ENCODE peak calls at places on chromosomes 1 and 21, in seven cellular contexts. One of them, this sample, is unnamed.

GRCh38 chr1:178543291-178543609 is 30.3 kb downstream of the TEX35 start:
- DNase-seq in GM12878: no peak
- DNase-seq in SK-N-SH: no peak
- DNase-seq in K562: no peak
- DNase-seq in GM12891: no peak
- DNase-seq in HepG2: no peak
- DNase-seq in H1: no peak
- DNase-seq in this sample: peak

GRCh38 chr1:181073638-181074037 is 14.9 kb upstream of the IER5 start:
- DNase-seq in SK-N-SH: no peak
- DNase-seq in H1: no peak
- DNase-seq in HepG2: peak
- DNase-seq in GM12891: no peak
- DNase-seq in GM12878: no peak
- DNase-seq in K562: no peak
- DNase-seq in this sample: no peak

GRCh38 chr21:28227881-28228623 is 764.6 kb downstream of the LTN1 start:
- DNase-seq in GM12878: no peak
- DNase-seq in K562: no peak
- DNase-seq in SK-N-SH: no peak
- DNase-seq in GM12891: no peak
- DNase-seq in H1: no peak
- DNase-seq in HepG2: no peak
- DNase-seq in this sample: no peak

GRCh38 chr1:29465755-29466154 is 229.4 kb downstream of the PTPRU start:
- DNase-seq in GM12891: no peak
- DNase-seq in H1: no peak
- DNase-seq in HepG2: peak
- DNase-seq in K562: peak
- DNase-seq in SK-N-SH: no peak
- DNase-seq in GM12878: no peak
- DNase-seq in this sample: no peak

GRCh38 chr1:75174031-75174760 is 40.0 kb downstream of the LHX8 start:
- DNase-seq in GM12878: no peak
- DNase-seq in GM12891: no peak
- DNase-seq in SK-N-SH: no peak
- DNase-seq in H1: no peak
- DNase-seq in K562: no peak
- DNase-seq in HepG2: no peak
- DNase-seq in this sample: no peak

GRCh38 chr1:9249534-9250335 is 15.2 kb downstream of the H6PD start:
- DNase-seq in H1: peak
- DNase-seq in GM12891: peak
- DNase-seq in HepG2: peak
- DNase-seq in GM12878: no peak
- DNase-seq in SK-N-SH: peak
- DNase-seq in K562: peak
- DNase-seq in this sample: peak

GRCh38 chr1:25707280-25708016 is 90.9 kb downstream of the MAN1C1 start:
- DNase-seq in K562: no peak
- DNase-seq in SK-N-SH: peak
- DNase-seq in GM12878: no peak
- DNase-seq in GM12891: no peak
- DNase-seq in HepG2: no peak
- DNase-seq in H1: no peak
- DNase-seq in this sample: no peak

GRCh38 chr1:235404190-235404589 is 37.0 kb downstream of the TBCE start:
- DNase-seq in K562: no peak
- DNase-seq in SK-N-SH: no peak
- DNase-seq in HepG2: no peak
- DNase-seq in GM12878: no peak
- DNase-seq in GM12891: no peak
- DNase-seq in H1: no peak
- DNase-seq in this sample: no peak

GRCh38 chr1:198117267-198117666 is 39.5 kb upstream of the NEK7 start:
- DNase-seq in GM12891: no peak
- DNase-seq in H1: no peak
- DNase-seq in K562: no peak
- DNase-seq in HepG2: no peak
- DNase-seq in GM12878: no peak
- DNase-seq in SK-N-SH: no peak
- DNase-seq in this sample: no peak

GRCh38 chr21:37769656-37770055 is 146.6 kb downstream of the KCNJ6 start:
- DNase-seq in GM12878: no peak
- DNase-seq in H1: no peak
- DNase-seq in GM12891: no peak
- DNase-seq in HepG2: no peak
- DNase-seq in SK-N-SH: no peak
- DNase-seq in K562: no peak
- DNase-seq in this sample: no peak

GRCh38 chr1:53375440-53375839 is 47.6 kb upstream of the LRP8 start:
- DNase-seq in GM12878: no peak
- DNase-seq in GM12891: no peak
- DNase-seq in HepG2: no peak
- DNase-seq in H1: peak
- DNase-seq in SK-N-SH: no peak
- DNase-seq in K562: no peak
- DNase-seq in this sample: no peak

GRCh38 chr21:16837319-16837718 is 675.5 kb upstream of the CXADR start:
- DNase-seq in SK-N-SH: no peak
- DNase-seq in HepG2: no peak
- DNase-seq in H1: no peak
- DNase-seq in GM12878: no peak
- DNase-seq in GM12891: no peak
- DNase-seq in K562: no peak
- DNase-seq in this sample: no peak

GRCh38 chr1:52551476-52552235 is 1.2 kb downstream of the TUT4 start:
- DNase-seq in HepG2: peak
- DNase-seq in K562: no peak
- DNase-seq in SK-N-SH: no peak
- DNase-seq in H1: no peak
- DNase-seq in GM12878: no peak
- DNase-seq in GM12891: no peak
- DNase-seq in this sample: no peak

GRCh38 chr1:99943238-99943794 is 26.5 kb upstream of the SLC35A3 start:
- DNase-seq in GM12891: no peak
- DNase-seq in SK-N-SH: no peak
- DNase-seq in H1: no peak
- DNase-seq in HepG2: peak
- DNase-seq in K562: no peak
- DNase-seq in GM12878: no peak
- DNase-seq in this sample: no peak

GRCh38 chr1:116808476-116809180 is 54.4 kb downstream of the CD2 start:
- DNase-seq in H1: no peak
- DNase-seq in GM12878: no peak
- DNase-seq in SK-N-SH: no peak
- DNase-seq in GM12891: no peak
- DNase-seq in K562: no peak
- DNase-seq in HepG2: no peak
- DNase-seq in this sample: no peak

GRCh38 chr1:209190591-209191241 is 392.8 kb upstream of the CAMK1G start:
- DNase-seq in GM12878: no peak
- DNase-seq in HepG2: peak
- DNase-seq in GM12891: peak
- DNase-seq in K562: peak
- DNase-seq in H1: peak
- DNase-seq in SK-N-SH: peak
- DNase-seq in this sample: peak

GRCh38 chr1:67281246-67281645 is 26.4 kb upstream of the IL12RB2 start:
- DNase-seq in HepG2: no peak
- DNase-seq in SK-N-SH: no peak
- DNase-seq in GM12878: no peak
- DNase-seq in H1: no peak
- DNase-seq in GM12891: no peak
- DNase-seq in K562: no peak
- DNase-seq in this sample: no peak

GRCh38 chr1:84653130-84653680 is 37.1 kb downstream of the SSX2IP start:
- DNase-seq in H1: no peak
- DNase-seq in GM12878: no peak
- DNase-seq in HepG2: no peak
- DNase-seq in GM12891: no peak
- DNase-seq in K562: no peak
- DNase-seq in SK-N-SH: peak
- DNase-seq in this sample: no peak

GRCh38 chr1:18091660-18092446 is 15.7 kb upstream of the IGSF21 start:
- DNase-seq in SK-N-SH: no peak
- DNase-seq in H1: no peak
- DNase-seq in K562: no peak
- DNase-seq in HepG2: no peak
- DNase-seq in GM12878: no peak
- DNase-seq in GM12891: no peak
- DNase-seq in this sample: no peak

GRCh38 chr1:75083223-75083622 is 51.0 kb upstream of the LHX8 start:
- DNase-seq in GM12891: no peak
- DNase-seq in GM12878: no peak
- DNase-seq in H1: no peak
- DNase-seq in SK-N-SH: no peak
- DNase-seq in K562: no peak
- DNase-seq in HepG2: no peak
- DNase-seq in this sample: no peak

GRCh38 chr21:37210017-37210593 is 57.0 kb downstream of the VPS26C start:
- DNase-seq in K562: no peak
- DNase-seq in HepG2: no peak
- DNase-seq in SK-N-SH: no peak
- DNase-seq in GM12878: no peak
- DNase-seq in GM12891: no peak
- DNase-seq in H1: no peak
- DNase-seq in this sample: no peak

GRCh38 chr1:73097917-73098316 is 815.6 kb upstream of the NEGR1 start:
- DNase-seq in GM12878: no peak
- DNase-seq in H1: no peak
- DNase-seq in K562: no peak
- DNase-seq in GM12891: no peak
- DNase-seq in HepG2: no peak
- DNase-seq in SK-N-SH: no peak
- DNase-seq in this sample: no peak

GRCh38 chr1:94633051-94633450 is 91.5 kb upstream of the F3 start:
- DNase-seq in HepG2: no peak
- DNase-seq in H1: no peak
- DNase-seq in K562: no peak
- DNase-seq in SK-N-SH: no peak
- DNase-seq in GM12878: no peak
- DNase-seq in GM12891: no peak
- DNase-seq in this sample: no peak

GRCh38 chr1:45824607-45825006 is 21.2 kb downstream of the MAST2 start:
- DNase-seq in SK-N-SH: no peak
- DNase-seq in GM12891: no peak
- DNase-seq in K562: no peak
- DNase-seq in GM12878: no peak
- DNase-seq in H1: no peak
- DNase-seq in HepG2: no peak
- DNase-seq in this sample: no peak

GRCh38 chr1:231861541-231862481 is 235.2 kb downstream of the DISC1 start:
- DNase-seq in H1: no peak
- DNase-seq in GM12878: no peak
- DNase-seq in K562: no peak
- DNase-seq in GM12891: no peak
- DNase-seq in SK-N-SH: no peak
- DNase-seq in HepG2: no peak
- DNase-seq in this sample: no peak

GRCh38 chr1:162042361-162042760 is 18.7 kb upstream of the OLFML2B start:
- DNase-seq in H1: no peak
- DNase-seq in SK-N-SH: no peak
- DNase-seq in GM12878: no peak
- DNase-seq in GM12891: no peak
- DNase-seq in HepG2: no peak
- DNase-seq in K562: no peak
- DNase-seq in this sample: no peak
- TF ChIP-seq TAF1 in H1: no peak
- TF ChIP-seq TAF1 in SK-N-SH: no peak
- TF ChIP-seq TAF1 in GM12878: no peak
- TF ChIP-seq TAF1 in GM12891: no peak
- TF ChIP-seq TAF1 in HepG2: no peak
- TF ChIP-seq TAF1 in K562: no peak
- TF ChIP-seq TAF1 in this sample: no peak

GRCh38 chr1:218880484-218881060 is 293.1 kb upstream of the LYPLAL1 start:
- DNase-seq in H1: no peak
- DNase-seq in SK-N-SH: peak
- DNase-seq in GM12891: no peak
- DNase-seq in K562: no peak
- DNase-seq in GM12878: no peak
- DNase-seq in HepG2: no peak
- DNase-seq in this sample: no peak
- TF ChIP-seq TAF1 in H1: no peak
- TF ChIP-seq TAF1 in SK-N-SH: no peak
- TF ChIP-seq TAF1 in GM12891: no peak
- TF ChIP-seq TAF1 in K562: no peak
- TF ChIP-seq TAF1 in GM12878: no peak
- TF ChIP-seq TAF1 in HepG2: no peak
- TF ChIP-seq TAF1 in this sample: no peak

GRCh38 chr1:41535236-41535720 is 50.8 kb upstream of the EDN2 start:
- DNase-seq in K562: no peak
- DNase-seq in HepG2: no peak
- DNase-seq in GM12878: no peak
- DNase-seq in SK-N-SH: no peak
- DNase-seq in GM12891: no peak
- DNase-seq in H1: no peak
- DNase-seq in this sample: no peak

GRCh38 chr1:41536296-41536695 is 51.8 kb upstream of the EDN2 start:
- DNase-seq in GM12878: no peak
- DNase-seq in H1: no peak
- DNase-seq in GM12891: no peak
- DNase-seq in SK-N-SH: no peak
- DNase-seq in HepG2: no peak
- DNase-seq in K562: no peak
- DNase-seq in this sample: no peak

GRCh38 chr1:41538741-41539415 is 54.4 kb upstream of the EDN2 start:
- DNase-seq in SK-N-SH: no peak
- DNase-seq in GM12878: no peak
- DNase-seq in HepG2: no peak
- DNase-seq in H1: no peak
- DNase-seq in GM12891: no peak
- DNase-seq in K562: no peak
- DNase-seq in this sample: no peak

GRCh38 chr1:41537788-41538351 is 53.4 kb upstream of the EDN2 start:
- DNase-seq in GM12891: no peak
- DNase-seq in K562: no peak
- DNase-seq in H1: no peak
- DNase-seq in HepG2: no peak
- DNase-seq in GM12878: no peak
- DNase-seq in SK-N-SH: no peak
- DNase-seq in this sample: no peak

DNA sequence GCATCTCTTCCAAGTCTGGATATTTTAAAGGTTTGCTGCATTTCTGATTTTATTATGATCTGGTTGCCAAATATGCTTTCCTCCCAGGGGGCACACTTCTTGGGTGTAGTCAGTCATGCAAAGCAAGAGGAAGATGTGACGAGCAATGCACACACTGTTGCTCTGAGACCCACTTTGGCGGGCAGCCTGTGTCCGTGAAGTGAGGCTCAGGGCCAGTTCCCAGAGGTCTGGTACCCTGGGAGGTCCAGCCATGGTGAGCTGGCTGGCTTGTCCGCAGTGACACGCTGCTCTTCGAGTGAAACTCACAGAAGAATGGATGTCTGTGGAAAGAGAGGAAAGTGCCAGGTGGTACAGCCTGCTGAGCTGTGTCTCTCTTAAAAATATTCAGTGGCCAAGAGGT is 52.8 kb upstream of the EDN2 start:
- DNase-seq in GM12891: no peak
- DNase-seq in GM12878: no peak
- DNase-seq in H1: no peak
- DNase-seq in K562: no peak
- DNase-seq in HepG2: no peak
- DNase-seq in SK-N-SH: no peak
- DNase-seq in this sample: no peak
- TF ChIP-seq TAF1 in GM12891: no peak
- TF ChIP-seq TAF1 in GM12878: no peak
- TF ChIP-seq TAF1 in H1: no peak
- TF ChIP-seq TAF1 in K562: no peak
- TF ChIP-seq TAF1 in HepG2: no peak
- TF ChIP-seq TAF1 in SK-N-SH: no peak
- TF ChIP-seq TAF1 in this sample: no peak

GRCh38 chr1:217953330-217953729 is 322.2 kb downstream of the SPATA17 start:
- DNase-seq in HepG2: no peak
- DNase-seq in H1: no peak
- DNase-seq in GM12891: no peak
- DNase-seq in SK-N-SH: no peak
- DNase-seq in GM12878: no peak
- DNase-seq in K562: no peak
- DNase-seq in this sample: no peak
- TF ChIP-seq TAF1 in HepG2: no peak
- TF ChIP-seq TAF1 in H1: no peak
- TF ChIP-seq TAF1 in GM12891: no peak
- TF ChIP-seq TAF1 in SK-N-SH: no peak
- TF ChIP-seq TAF1 in GM12878: no peak
- TF ChIP-seq TAF1 in K562: no peak
- TF ChIP-seq TAF1 in this sample: no peak

This sample was measured in GM12892.